ENCODE peak calls at places on chromosomes 12 and 14, in ten cellular contexts. W is OCI-LY7, A is left ventricle myocardium inferior, E is WERI-Rb-1, Z is IMR-90, G is heart left ventricle, U is esophagus squamous epithelium, N is dorsolateral prefrontal cortex, O is HCT116, R is testis. K is an unnamed sample.

GRCh38 chr12:43930032-43930431 is 94.2 kb downstream of the TMEM117 start:
- DNase-seq in Z (no peak), G (no peak), W (no peak), R (no peak), U (no peak), E (no peak), A (no peak), O (no peak), N (no peak), K (no peak)

GRCh38 chr12:99959549-99960170 is 25.1 kb downstream of the ANKS1B start:
- DNase-seq in G (no peak), E (no peak), A (no peak), U (no peak), N (no peak), O (no peak), R (no peak), Z (no peak), W (no peak), K (no peak)

GRCh38 chr12:80208081-80208480 is 108.7 kb downstream of the OTOGL start:
- DNase-seq in G (no peak), N (no peak), W (no peak), U (no peak), R (no peak), O (no peak), Z (no peak), A (no peak), E (no peak), K (no peak)

GRCh38 chr14:26204954-26205479 is 392.8 kb downstream of the NOVA1 start:
- DNase-seq in E (peak; percentile 5), A (peak; percentile 39), R (peak; percentile 60), U (no peak), O (no peak), W (no peak), Z (no peak), N (peak; percentile 35), G (peak; percentile 9), K (no peak)

GRCh38 chr12:100521958-100522357 is 48.3 kb downstream of the NR1H4 start:
- DNase-seq in N (no peak), Z (no peak), E (no peak), W (no peak), R (no peak), G (no peak), O (no peak), U (no peak), A (no peak), K (no peak)

GRCh38 chr12:3038166-3038565 is 39.0 kb upstream of the TSPAN9 start:
- DNase-seq in O (no peak), A (no peak), R (no peak), Z (no peak), N (no peak), U (no peak), E (no peak), G (no peak), W (no peak), K (no peak)

GRCh38 chr14:96280104-96280503 is 24.1 kb downstream of the BDKRB1 start:
- DNase-seq in Z (no peak), W (no peak), A (no peak), R (no peak), E (no peak), O (no peak), N (no peak), U (no peak), G (no peak), K (no peak)

GRCh38 chr12:131872154-131873046 is 22.0 kb upstream of the ULK1 start:
- DNase-seq in W (no peak), N (no peak), Z (peak; percentile 84), G (no peak), R (no peak), O (peak; percentile 77), U (no peak), E (no peak), A (no peak), K (no peak)

GRCh38 chr14:103854822-103855733 is 7.7 kb upstream of the PPP1R13B start:
- DNase-seq in O (no peak), U (no peak), Z (no peak), N (no peak), R (no peak), E (peak; percentile 83), W (no peak), G (peak; percentile 72), A (no peak), K (no peak)

GRCh38 chr14:77347746-77348145 is 26.9 kb downstream of the GSTZ1 start:
- DNase-seq in U (no peak), N (no peak), R (no peak), E (no peak), A (no peak), Z (no peak), W (no peak), O (no peak), G (no peak), K (no peak)

GRCh38 chr14:96592591-96593388 is 90.6 kb downstream of the PAPOLA start:
- DNase-seq in N (no peak), G (peak; percentile 25), U (no peak), O (no peak), A (peak; percentile 41), E (peak; percentile 63), Z (peak; percentile 17), W (no peak), R (peak; percentile 70), K (peak; percentile 48)

GRCh38 chr14:60968671-60969070 is 12.2 kb downstream of the TRMT5 start:
- DNase-seq in G (no peak), O (no peak), N (no peak), U (no peak), Z (no peak), R (no peak), W (no peak), A (no peak), E (no peak), K (no peak)

GRCh38 chr12:86044396-86044795 is 170.3 kb downstream of the NTS start:
- DNase-seq in G (no peak), W (no peak), U (no peak), O (no peak), N (no peak), E (no peak), A (no peak), Z (no peak), R (no peak), K (no peak)

GRCh38 chr12:86042062-86042461 is 168.0 kb downstream of the NTS start:
- DNase-seq in E (no peak), O (no peak), W (no peak), R (no peak), A (no peak), N (no peak), G (no peak), Z (no peak), U (no peak), K (no peak)
- TF ChIP-seq CTCF in E (no peak), O (no peak), W (no peak), R (no peak), A (no peak), N (no peak), G (no peak), Z (no peak), U (no peak), K (no peak)

DNA sequence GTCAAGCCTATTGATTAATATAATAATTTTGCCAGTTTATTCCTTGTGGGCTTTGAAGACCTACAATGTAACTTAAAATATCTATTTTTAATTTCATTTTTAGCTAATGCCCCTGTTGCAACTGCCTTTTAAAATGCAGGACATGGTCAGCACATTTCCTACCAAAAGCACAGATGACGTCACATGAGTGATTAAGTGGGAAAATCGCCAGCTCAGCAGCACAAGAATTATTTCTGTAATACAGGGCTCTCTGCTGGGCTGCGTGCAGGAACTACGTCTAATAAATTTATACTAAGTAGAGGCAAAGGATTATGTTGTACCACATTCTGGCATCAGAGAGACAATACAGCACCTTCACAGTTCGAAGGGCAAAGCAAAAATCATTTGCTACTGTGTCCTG is 8.2 kb downstream of the RACGAP1 start:
- DNase-seq in R (peak; percentile 69), G (peak; percentile 56), E (no peak), Z (peak; percentile 93), U (no peak), W (no peak), O (no peak), N (peak; percentile 53), A (no peak), K (no peak)
- H3K4me3 ChIP-seq in R (no peak overlapping the region), G (peak overlapping the region; percentile 20), E (no peak overlapping the region), Z (peak overlapping the region; percentile 35), U (no peak overlapping the region), W (no peak overlapping the region), O (no peak overlapping the region), N (peak overlapping the region; percentile 25), A (no peak overlapping the region), K (no peak overlapping the region)

DNA sequence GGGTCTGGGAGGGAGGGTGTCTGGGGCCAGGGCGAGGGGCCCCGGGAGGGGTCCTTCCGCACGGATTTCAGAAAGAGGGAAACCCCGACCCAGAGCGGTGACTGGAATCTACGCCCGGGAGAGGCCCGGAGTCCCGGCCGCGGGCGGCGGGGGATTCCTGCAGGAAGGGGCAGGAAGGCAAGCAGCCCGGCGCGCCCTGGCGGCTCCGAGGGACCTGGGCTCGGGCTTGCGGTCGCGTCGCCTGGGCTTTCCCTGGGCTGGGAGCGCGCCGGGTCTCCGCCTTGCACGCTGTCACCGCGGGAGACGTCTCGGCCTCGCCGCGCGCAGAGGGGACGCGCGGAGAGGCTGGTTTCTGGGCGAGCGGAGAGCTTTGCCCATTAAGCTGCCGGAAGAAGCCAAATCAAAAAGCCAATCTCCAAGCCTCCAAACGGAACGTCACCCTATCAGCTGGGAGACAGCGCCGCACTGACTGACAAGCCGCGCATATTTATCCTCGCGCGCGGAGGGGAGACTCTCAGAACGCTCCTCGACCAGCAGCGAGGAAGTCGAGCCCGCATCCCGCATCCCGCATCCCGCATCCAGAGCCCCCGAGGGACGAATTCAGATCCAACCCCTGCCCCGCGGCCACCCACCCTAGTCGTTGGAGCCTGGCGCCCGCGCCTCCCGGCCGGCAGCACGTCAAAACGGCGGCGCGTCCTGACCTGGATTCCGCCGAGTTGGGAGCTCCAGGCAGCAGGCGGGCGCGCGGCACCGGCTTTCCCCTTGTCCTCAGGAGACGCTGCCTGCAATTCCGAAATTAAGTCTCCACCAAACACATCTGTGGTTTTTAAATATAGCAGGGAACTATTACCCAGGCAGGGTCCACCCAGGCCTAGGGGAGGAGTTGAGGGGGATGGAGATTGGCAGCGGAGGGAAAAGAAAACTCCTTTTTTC is at the start of gene SLC8A3:
- DNase-seq in Z (peak; percentile 37), G (no peak), R (peak; percentile 60), U (no peak), N (peak; percentile 89), E (peak; percentile 57), W (no peak), A (no peak), O (no peak), K (no peak)
- H3K27ac ChIP-seq in Z (no peak within 1 kb of the TSS), G (no peak within 1 kb of the TSS), R (no peak within 1 kb of the TSS), U (no peak within 1 kb of the TSS), N (peak within 1 kb of the TSS; percentile 63), E (no peak within 1 kb of the TSS), W (no peak within 1 kb of the TSS), A (no peak within 1 kb of the TSS), O (no peak within 1 kb of the TSS), K (no peak within 1 kb of the TSS)

DNA sequence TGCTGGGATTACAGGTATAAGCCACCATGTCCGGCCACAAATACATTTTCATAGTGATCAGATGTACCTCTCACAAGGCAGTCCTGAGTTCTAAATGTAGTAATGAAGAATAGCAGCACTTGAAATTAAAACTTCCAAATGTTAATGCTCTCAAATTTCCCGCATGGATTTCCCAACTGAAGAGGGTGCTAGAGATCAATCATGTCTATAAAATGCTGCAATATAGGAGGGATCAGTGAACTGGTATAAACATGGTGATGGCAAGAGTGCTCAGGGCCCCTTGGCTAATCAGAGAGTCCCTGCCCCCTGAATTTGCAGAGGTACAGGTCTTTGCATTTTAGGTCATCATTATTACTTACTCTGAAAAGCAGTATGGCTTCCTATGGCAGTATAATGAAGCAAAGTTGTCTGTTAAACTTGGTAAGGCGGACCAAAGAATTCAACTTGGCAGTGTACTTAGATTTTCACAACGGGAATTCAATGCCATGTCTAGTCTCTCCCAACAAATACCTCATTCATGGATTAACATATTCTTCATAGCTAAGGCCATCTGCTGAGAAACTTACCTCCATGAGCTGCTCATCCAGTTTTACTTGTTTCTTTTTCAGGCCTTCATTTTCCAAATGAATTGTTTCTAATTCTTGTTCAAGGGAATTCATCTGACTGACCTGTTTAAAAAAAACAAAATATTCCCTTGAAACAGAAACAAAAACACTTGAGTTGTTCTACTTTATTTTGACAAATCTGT is 67.0 kb upstream of the SAV1 start:
- DNase-seq in A (no peak), U (no peak), G (no peak), N (no peak), E (no peak), O (no peak), W (no peak), R (no peak), Z (no peak), K (no peak)
- TF ChIP-seq CTCF in A (no peak), U (no peak), G (no peak), N (no peak), E (no peak), O (peak; percentile 21), W (peak; percentile 21), R (no peak), Z (no peak), K (no peak)